ENCODE peak calls at places on chromosomes 2 and 18, in eight cellular contexts. I is stimulated activated CD4-positive, alpha-beta T cell treated with anti-CD3 and anti-CD28 coated beads, Interleukin-4, amount 100 ng/mL, for 48 hours; A is substantia nigra; N is stimulated activated CD8-positive, alpha-beta memory T cell treated with anti-CD3 and anti-CD28 coated beads, Interleukin-4, amount 100 ng/mL, for 4 hours; B is SHP77 treated with DMSO at 0.1 percent for 48 hours; F is left colon; S is upper lobe of right lung; D is AG10803. T is an unnamed sample.

GRCh38 chr2:64090264-64090663 is 54.0 kb downstream of the PELI1 start:
- DNase-seq in D (no peak), B (no peak), N (no peak), F (no peak), I (no peak), S (no peak), A (no peak), T (no peak)

GRCh38 chr2:120406566-120406965 is 60.6 kb downstream of the INHBB start:
- DNase-seq in B (no peak), F (no peak), D (no peak), I (no peak), N (no peak), S (no peak), A (no peak), T (no peak)

GRCh38 chr18:31616586-31616985 is 24.9 kb downstream of the TTR start:
- DNase-seq in I (no peak), B (no peak), S (no peak), A (no peak), F (no peak), D (no peak), N (no peak), T (no peak)

GRCh38 chr18:6943143-6943542 is 174.5 kb downstream of the LAMA1 start:
- DNase-seq in A (no peak), B (no peak), D (no peak), I (no peak), N (no peak), S (no peak), F (no peak), T (no peak)

GRCh38 chr2:3536682-3537632 is 17.6 kb upstream of the ADI1 start:
- DNase-seq in A (no peak), N (no peak), B (peak), D (peak), I (no peak), F (peak), S (no peak), T (peak)

GRCh38 chr2:230602562-230603230 is 109.9 kb upstream of the CAB39 start:
- DNase-seq in D (no peak), A (no peak), B (no peak), I (no peak), N (peak), F (no peak), S (no peak), T (no peak)

GRCh38 chr2:157194097-157194688 is 63.3 kb upstream of the GALNT5 start:
- DNase-seq in S (no peak), A (no peak), F (no peak), I (no peak), B (peak), D (peak), N (no peak), T (peak)

GRCh38 chr2:236748801-236749200 is 179.2 kb downstream of the ACKR3 start:
- DNase-seq in B (no peak), A (no peak), N (no peak), S (no peak), I (no peak), D (no peak), F (no peak), T (no peak)

GRCh38 chr2:166184789-166185188 is 57.0 kb upstream of the SCN1A start:
- DNase-seq in S (no peak), N (no peak), A (no peak), F (no peak), B (no peak), D (no peak), I (no peak), T (no peak)

GRCh38 chr2:126858013-126858412 is 40.7 kb upstream of the TEX51 start:
- DNase-seq in A (no peak), S (no peak), N (no peak), B (no peak), I (no peak), F (no peak), D (peak), T (no peak)

T was measured in HuH-7.